ENCODE peak calls at places on chromosome 20, in nine cellular contexts. U is mesendoderm, Z is tibial artery, I is uterus, D is iPS DF 6.9, G is spleen, R is kidney, Q is psoas muscle, Y is PC-3. W is an unnamed sample.

GRCh38 chr20:64246616-64247311 is 8.8 kb upstream of the PCMTD2 start:
- DNase-seq in R (peak; percentile 61), Q (no peak), I (no peak), Z (no peak), D (no peak), Y (no peak), G (peak; percentile 66), U (no peak), W (no peak)

GRCh38 chr20:43824699-43825402 is 89.8 kb upstream of the TOX2 start:
- DNase-seq in I (no peak), D (no peak), Q (no peak), U (peak; percentile 78), G (peak; percentile 4), R (no peak), Z (no peak), Y (peak; percentile 37), W (no peak)

GRCh38 chr20:19017104-19017690 is 195.2 kb upstream of the SLC24A3 start:
- DNase-seq in Y (no peak), I (no peak), Q (no peak), D (no peak), Z (no peak), G (no peak), U (no peak), R (no peak), W (no peak)

GRCh38 chr20:381581-382290 is 1.2 kb downstream of the TRIB3 start:
- DNase-seq in U (peak; percentile 78), R (peak; percentile 92), D (no peak), Y (peak; percentile 84), Q (peak; percentile 71), G (peak; percentile 96), I (peak; percentile 44), Z (peak; percentile 54), W (peak; percentile 74)

GRCh38 chr20:58790440-58790839 is 60.3 kb downstream of the GNAS-AS1 start:
- DNase-seq in Q (no peak), I (no peak), R (peak; percentile 29), Y (peak; percentile 62), Z (no peak), D (no peak), U (no peak), G (peak; percentile 62), W (no peak)

GRCh38 chr20:25699914-25700313 is 3.3 kb upstream of the ZNF337 start:
- DNase-seq in Y (peak; percentile 23), R (no peak), G (no peak), U (no peak), Q (no peak), Z (no peak), I (no peak), D (no peak), W (no peak)

GRCh38 chr20:881051-881820 is 34.9 kb downstream of the ANGPT4 start:
- DNase-seq in G (peak; percentile 27), Q (no peak), Y (peak; percentile 72), R (no peak), Z (no peak), U (peak; percentile 48), D (no peak), I (no peak), W (no peak)

GRCh38 chr20:43821795-43822194 is 92.9 kb upstream of the TOX2 start:
- DNase-seq in Q (no peak), Z (no peak), D (no peak), I (no peak), Y (no peak), U (no peak), R (no peak), G (no peak), W (no peak)

GRCh38 chr20:48025061-48025515 is 239.8 kb upstream of the SULF2 start:
- DNase-seq in R (no peak), Y (peak; percentile 47), D (peak; percentile 2), Q (peak; percentile 69), G (no peak), I (peak; percentile 78), U (peak; percentile 51), Z (peak; percentile 48), W (peak; percentile 6)

GRCh38 chr20:36794116-36794474 is 20.5 kb upstream of the DSN1 start:
- DNase-seq in Q (no peak), Z (no peak), G (no peak), Y (no peak), D (no peak), R (peak; percentile 74), I (no peak), U (no peak), W (no peak)
- H3K36me3 ChIP-seq in Q (peaks cover 53% of the 10 kb centered on the region), Z (peaks cover 53% of the 10 kb centered on the region), G (peaks cover 97% of the 10 kb centered on the region), Y (peaks cover 43% of the 10 kb centered on the region), D (peaks cover 28% of the 10 kb centered on the region), R (peaks cover 27% of the 10 kb centered on the region), I (no peaks in the 10 kb centered on the region), U (peaks cover 9% of the 10 kb centered on the region), W (peaks cover 49% of the 10 kb centered on the region)

GRCh38 chr20:57372581-57373350 is 18.4 kb upstream of the RBM38 start:
- DNase-seq in D (no peak), Q (no peak), I (no peak), U (no peak), R (peak; percentile 60), Z (no peak), Y (no peak), G (no peak), W (no peak)

GRCh38 chr20:57371363-57371762 is 19.8 kb upstream of the RBM38 start:
- DNase-seq in R (no peak), G (no peak), Z (no peak), Q (no peak), U (no peak), D (no peak), I (no peak), Y (no peak), W (no peak)

GRCh38 chr20:57370316-57370715 is 19.3 kb downstream of the RAE1 start:
- DNase-seq in I (no peak), D (no peak), G (no peak), Q (no peak), U (no peak), Z (no peak), R (peak; percentile 19), Y (no peak), W (no peak)

GRCh38 chr20:57374343-57374930 is 16.8 kb upstream of the RBM38 start:
- DNase-seq in Q (no peak), G (no peak), U (no peak), Y (no peak), Z (no peak), D (no peak), I (no peak), R (peak; percentile 27), W (no peak)

GRCh38 chr20:57372157-57372556 is 19.0 kb upstream of the RBM38 start:
- DNase-seq in Z (no peak), D (no peak), Q (no peak), R (peak; percentile 15), Y (no peak), I (no peak), U (no peak), G (no peak), W (no peak)
- H3K36me3 ChIP-seq in Z (peaks cover 72% of the 10 kb centered on the region), D (peaks cover 52% of the 10 kb centered on the region), Q (peaks cover 100% of the 10 kb centered on the region), R (peaks cover 85% of the 10 kb centered on the region), Y (peaks cover 89% of the 10 kb centered on the region), I (no peaks in the 10 kb centered on the region), U (peaks cover 35% of the 10 kb centered on the region), G (no peaks in the 10 kb centered on the region), W (peaks cover 90% of the 10 kb centered on the region)

GRCh38 chr20:36687850-36688249 is 41.9 kb upstream of the SLA2 start:
- DNase-seq in Y (no peak), D (no peak), I (no peak), U (no peak), G (no peak), R (no peak), Q (no peak), Z (no peak), W (no peak)

GRCh38 chr20:36682311-36682710 is 36.3 kb upstream of the SLA2 start:
- DNase-seq in G (no peak), R (no peak), I (no peak), Z (no peak), Y (no peak), U (no peak), Q (no peak), D (no peak), W (no peak)

GRCh38 chr20:36686944-36687343 is 40.9 kb upstream of the SLA2 start:
- DNase-seq in Y (no peak), Q (no peak), U (no peak), D (no peak), R (no peak), Z (no peak), I (no peak), G (no peak), W (no peak)

GRCh38 chr20:36686504-36686903 is 40.5 kb upstream of the SLA2 start:
- DNase-seq in D (no peak), Z (no peak), I (no peak), Q (no peak), G (no peak), U (no peak), Y (no peak), R (no peak), W (no peak)

GRCh38 chr20:36684747-36685146 is 38.8 kb upstream of the SLA2 start:
- DNase-seq in D (no peak), Z (no peak), Y (no peak), I (no peak), Q (no peak), U (no peak), G (no peak), R (no peak), W (no peak)
- H3K36me3 ChIP-seq in D (no peaks in the 10 kb centered on the region), Z (peaks cover 50% of the 10 kb centered on the region), Y (peaks cover 5% of the 10 kb centered on the region), I (no peaks in the 10 kb centered on the region), Q (peaks cover 92% of the 10 kb centered on the region), U (peaks cover 2% of the 10 kb centered on the region), G (peaks cover 92% of the 10 kb centered on the region), R (peaks cover 20% of the 10 kb centered on the region), W (no peaks in the 10 kb centered on the region)

GRCh38 chr20:17326096-17326495 is 99.3 kb downstream of the PCSK2 start:
- DNase-seq in Y (no peak), I (no peak), U (no peak), R (no peak), Q (no peak), Z (no peak), D (no peak), G (no peak), W (no peak)

GRCh38 chr20:17327185-17327780 is 100.4 kb downstream of the PCSK2 start:
- DNase-seq in Y (no peak), I (no peak), U (no peak), Z (no peak), G (no peak), R (no peak), D (no peak), Q (no peak), W (peak; percentile 10)
- H3K36me3 ChIP-seq in Y (no peaks in the 10 kb centered on the region), I (no peaks in the 10 kb centered on the region), U (no peaks in the 10 kb centered on the region), Z (no peaks in the 10 kb centered on the region), G (no peaks in the 10 kb centered on the region), R (no peaks in the 10 kb centered on the region), D (no peaks in the 10 kb centered on the region), Q (no peaks in the 10 kb centered on the region), W (no peaks in the 10 kb centered on the region)

DNA sequence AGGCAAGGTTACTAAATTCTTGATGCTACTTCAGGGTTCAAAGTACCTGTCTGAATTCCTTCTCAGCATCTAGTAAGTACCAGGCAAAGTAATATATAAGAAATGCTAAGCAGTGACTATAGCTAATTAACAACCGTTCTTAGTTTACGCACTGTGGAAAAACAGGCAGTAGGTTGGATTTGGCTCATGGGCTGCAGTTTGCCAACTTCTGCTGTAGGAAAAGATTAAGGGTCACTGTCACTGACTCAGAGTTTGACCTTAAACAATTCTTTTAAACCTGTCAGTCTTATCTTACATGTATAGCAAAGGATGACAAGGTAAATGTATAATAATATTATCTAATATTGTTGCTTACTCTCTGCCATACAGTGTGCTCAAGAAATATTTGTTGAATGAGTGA is 42.3 kb downstream of the CTNNBL1 start:
- DNase-seq in Z (no peak), R (no peak), I (no peak), U (no peak), G (no peak), Q (no peak), D (no peak), Y (no peak), W (no peak)
- H3K36me3 ChIP-seq in Z (peaks cover 22% of the 10 kb centered on the region), R (peaks cover 22% of the 10 kb centered on the region), I (no peaks in the 10 kb centered on the region), U (no peaks in the 10 kb centered on the region), G (peaks cover 96% of the 10 kb centered on the region), Q (peaks cover 32% of the 10 kb centered on the region), D (peaks cover 3% of the 10 kb centered on the region), Y (peaks cover 9% of the 10 kb centered on the region), W (peaks cover 11% of the 10 kb centered on the region)

W was measured in thyroid gland.